ENCODE peak calls at places on chromosomes 3 and 15, in ten cellular contexts. L is endodermal cell, T is endothelial cell of umbilical vein, G is heart right ventricle, R is pancreas, A is IMR-90, Q is adrenal gland, D is cardiac muscle cell, E is PC-3, U is prostate gland. C is an unnamed sample. For H3K4me1, the result is how much of the 10 kb centered on the place peaks cover.

GRCh38 chr3:112304611-112305010 is 10.6 kb upstream of the SLC9C1 start:
- DNase-seq in G (no peak), R (no peak), D (peak), L (peak), T (no peak), U (no peak), E (no peak), Q (no peak), A (peak), C (no peak)

GRCh38 chr3:127015282-127016042 is 32.5 kb downstream of the PLXNA1 start:
- DNase-seq in D (no peak), L (no peak), E (no peak), Q (no peak), R (no peak), G (no peak), A (no peak), T (no peak), U (no peak), C (no peak)

GRCh38 chr3:5698851-5699250 is 511.3 kb downstream of the EDEM1 start:
- DNase-seq in Q (no peak), R (no peak), D (no peak), G (no peak), E (no peak), U (no peak), A (no peak), T (no peak), L (no peak), C (no peak)

GRCh38 chr15:44710236-44711088 is 661 bp downstream of the PATL2 start:
- DNase-seq in U (peak), T (no peak), Q (peak), G (peak), R (no peak), L (no peak), D (no peak), A (peak), E (peak), C (no peak)

GRCh38 chr3:65948833-65949573 is 89.7 kb downstream of the MAGI1 start:
- DNase-seq in Q (no peak), D (no peak), U (no peak), A (no peak), R (no peak), G (no peak), T (peak), E (no peak), L (no peak), C (no peak)

GRCh38 chr15:71093089-71094024 is 21.9 kb upstream of the THSD4 start:
- DNase-seq in Q (peak), A (peak), G (no peak), T (no peak), R (no peak), L (no peak), D (no peak), U (peak), E (peak), C (peak)

GRCh38 chr3:78665776-78666457 is 1101.9 kb downstream of the ROBO1 start:
- DNase-seq in R (no peak), T (no peak), E (no peak), G (no peak), U (no peak), A (no peak), L (no peak), Q (no peak), D (no peak), C (no peak)

GRCh38 chr15:49813615-49814014 is 192.8 kb downstream of the DTWD1 start:
- DNase-seq in G (no peak), U (no peak), E (no peak), L (no peak), Q (no peak), T (no peak), A (no peak), R (no peak), D (no peak), C (no peak)

GRCh38 chr15:41423979-41424659 is 7.2 kb downstream of the RTF1 start:
- DNase-seq in L (no peak), E (no peak), D (no peak), Q (no peak), U (no peak), R (no peak), A (no peak), G (no peak), T (no peak), C (no peak)

GRCh38 chr15:85603703-85604102 is 191.0 kb downstream of the KLHL25 start:
- DNase-seq in A (no peak), D (no peak), Q (no peak), G (no peak), U (no peak), T (no peak), R (no peak), L (no peak), E (no peak), C (no peak)

GRCh38 chr15:98103570-98103969 is 143.1 kb downstream of the ARRDC4 start:
- DNase-seq in G (no peak), R (no peak), T (no peak), E (no peak), A (no peak), Q (no peak), D (no peak), L (peak), U (no peak), C (no peak)

GRCh38 chr15:90414408-90415028 is 26.5 kb downstream of the IQGAP1 start:
- DNase-seq in A (peak), R (no peak), L (no peak), T (no peak), U (no peak), D (no peak), E (peak), G (no peak), Q (peak), C (no peak)

GRCh38 chr15:33834892-33835730 is 133.2 kb upstream of the CHRM5 start:
- DNase-seq in U (no peak), G (no peak), E (no peak), T (no peak), R (no peak), L (peak), D (no peak), Q (no peak), A (no peak), C (no peak)

GRCh38 chr3:34005886-34006285 is 207.5 kb downstream of the PDCD6IP start:
- DNase-seq in L (no peak), R (no peak), E (peak), Q (no peak), A (peak), G (no peak), D (no peak), T (no peak), U (no peak), C (no peak)

GRCh38 chr3:123733805-123734526 is 149.1 kb upstream of the HACD2 start:
- DNase-seq in U (no peak), R (no peak), L (no peak), A (peak), Q (no peak), T (no peak), D (no peak), G (no peak), E (peak), C (no peak)

GRCh38 chr15:38474155-38474757 is 20.3 kb downstream of the FAM98B start:
- DNase-seq in R (no peak), T (peak), L (peak), A (peak), D (peak), G (peak), E (peak), U (peak), Q (peak), C (no peak)

GRCh38 chr3:58051196-58051595 is 43.0 kb downstream of the FLNB start:
- DNase-seq in G (no peak), Q (peak), U (peak), E (peak), D (no peak), R (no peak), A (peak), T (no peak), L (no peak), C (peak)

GRCh38 chr3:171282041-171282440 is 178.2 kb downstream of the TNIK start:
- DNase-seq in D (no peak), L (no peak), Q (peak), G (peak), E (no peak), A (peak), R (no peak), U (no peak), T (peak), C (no peak)

GRCh38 chr3:60301142-60301541 is 950.1 kb downstream of the FHIT start:
- DNase-seq in A (peak), R (no peak), U (no peak), G (no peak), D (no peak), E (peak), T (no peak), Q (no peak), L (no peak), C (no peak)
- H3K27ac ChIP-seq in A (peak), R (no peak), U (no peak), G (no peak), D (no peak), E (no peak), T (no peak), Q (no peak), L (no peak), C (no peak)

DNA sequence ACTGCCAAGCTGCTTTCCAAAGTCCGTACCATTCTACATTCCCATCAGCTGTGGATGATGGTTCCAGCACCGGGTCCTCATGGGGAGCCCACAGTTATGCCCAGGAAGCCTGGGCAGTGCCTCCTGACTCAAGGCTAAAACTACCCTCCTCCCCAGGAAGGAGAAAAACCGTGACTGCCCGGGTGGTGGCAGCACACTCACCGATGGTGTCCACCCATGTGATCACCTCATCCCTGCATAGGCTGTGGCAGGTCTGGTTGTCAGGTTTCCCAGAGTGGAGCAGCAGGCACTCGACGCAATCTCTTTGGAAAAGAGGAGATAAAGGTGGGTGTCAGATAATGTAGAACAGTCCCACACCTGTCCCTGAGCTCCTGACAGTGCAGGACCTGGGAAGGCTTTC is 38.6 kb downstream of the UMPS start:
- DNase-seq in L (peak), A (no peak), D (peak), Q (no peak), G (no peak), R (no peak), T (no peak), U (no peak), E (peak), C (no peak)
- TF ChIP-seq CTCF in L (peak), A (peak), D (peak), Q (no peak), G (peak), R (peak), T (no peak), U (no peak), E (peak), C (no peak)

GRCh38 chr3:156674911-156675743 is 737 bp downstream of the TIPARP start:
- DNase-seq in L (peak), U (peak), A (peak), E (peak), D (peak), G (peak), R (peak), Q (peak), T (peak), C (peak)
- H3K4me1 ChIP-seq in L (under half), U (under half), A (under half), E (under half), D (under half), G (under half), R (under half), Q (under half), T (under half), C (under half)

GRCh38 chr3:47856669-47857068 is 53.7 kb downstream of the DHX30 start:
- DNase-seq in D (no peak), G (no peak), R (no peak), T (no peak), E (no peak), Q (peak), L (no peak), A (no peak), U (no peak), C (no peak)

GRCh38 chr3:47854720-47855455 is 52.0 kb downstream of the DHX30 start:
- DNase-seq in A (no peak), G (no peak), U (no peak), T (no peak), Q (no peak), L (no peak), D (no peak), E (no peak), R (no peak), C (no peak)

GRCh38 chr3:47854267-47854666 is 51.3 kb downstream of the DHX30 start:
- DNase-seq in E (no peak), A (no peak), G (no peak), D (no peak), L (no peak), Q (no peak), R (no peak), T (no peak), U (no peak), C (no peak)

GRCh38 chr3:47855461-47856383 is 52.8 kb downstream of the DHX30 start:
- DNase-seq in E (no peak), L (no peak), D (no peak), Q (peak), G (no peak), R (no peak), U (no peak), T (no peak), A (no peak), C (no peak)

DNA sequence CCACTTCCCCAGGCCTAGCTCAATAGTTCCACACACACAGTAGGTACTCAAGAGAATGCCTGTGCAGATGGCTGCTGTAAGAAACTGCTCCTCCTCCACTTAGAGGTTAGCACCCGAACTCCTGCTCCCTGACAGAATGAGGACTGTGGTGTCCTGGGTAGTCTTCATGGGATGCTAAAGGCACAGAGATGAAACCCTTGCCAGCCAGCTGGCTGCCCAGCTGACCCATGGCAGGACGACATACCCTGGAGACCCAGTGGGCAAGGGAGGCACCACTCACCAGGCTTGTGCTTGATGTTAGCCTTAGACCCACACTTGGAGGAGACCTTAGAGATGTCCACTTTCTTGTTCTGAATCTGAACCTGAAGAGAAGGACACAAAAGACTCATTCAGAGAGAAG is 54.2 kb downstream of the DHX30 start:
- DNase-seq in G (no peak), T (no peak), E (no peak), D (no peak), A (no peak), Q (no peak), L (no peak), U (no peak), R (no peak), C (no peak)
- H3K27ac ChIP-seq in G (no peak), T (no peak), E (no peak), D (no peak), A (no peak), Q (peak), L (no peak), U (no peak), R (no peak), C (no peak)

DNA sequence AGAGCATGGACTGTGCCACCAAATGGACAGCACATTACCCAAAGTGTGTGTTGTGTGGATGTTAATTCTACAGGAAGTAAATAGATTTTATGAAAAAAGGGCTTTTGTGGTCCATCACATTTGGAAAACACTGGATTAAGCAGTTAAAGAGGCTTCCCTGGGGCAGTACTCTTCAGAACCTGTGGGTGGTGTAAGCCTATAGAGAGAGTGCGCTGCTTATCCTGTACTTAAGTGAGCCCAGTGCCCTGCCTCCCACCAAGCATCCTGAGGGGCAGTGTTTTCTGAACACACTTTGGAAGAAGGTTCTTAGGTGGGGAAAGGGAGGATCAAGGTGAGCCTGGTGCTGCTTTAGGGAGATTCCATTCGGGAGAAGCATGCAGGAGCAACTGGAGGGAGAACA is 10.9 kb downstream of the TTLL3 start:
- DNase-seq in T (peak), G (no peak), L (peak), E (peak), A (peak), D (peak), Q (no peak), R (no peak), U (no peak), C (no peak)
- TF ChIP-seq CTCF in T (peak), G (peak), L (peak), E (peak), A (peak), D (peak), Q (peak), R (no peak), U (no peak), C (no peak)

GRCh38 chr3:46930176-46930944 is 46.2 kb downstream of the CCDC12 start:
- DNase-seq in A (no peak), U (no peak), R (peak), G (no peak), D (no peak), Q (peak), E (no peak), T (peak), L (no peak), C (peak)
- H3K4me1 ChIP-seq in A (under half), U (under half), R (half or more), G (half or more), D (half or more), Q (half or more), E (half or more), T (half or more), L (under half), C (under half)

DNA sequence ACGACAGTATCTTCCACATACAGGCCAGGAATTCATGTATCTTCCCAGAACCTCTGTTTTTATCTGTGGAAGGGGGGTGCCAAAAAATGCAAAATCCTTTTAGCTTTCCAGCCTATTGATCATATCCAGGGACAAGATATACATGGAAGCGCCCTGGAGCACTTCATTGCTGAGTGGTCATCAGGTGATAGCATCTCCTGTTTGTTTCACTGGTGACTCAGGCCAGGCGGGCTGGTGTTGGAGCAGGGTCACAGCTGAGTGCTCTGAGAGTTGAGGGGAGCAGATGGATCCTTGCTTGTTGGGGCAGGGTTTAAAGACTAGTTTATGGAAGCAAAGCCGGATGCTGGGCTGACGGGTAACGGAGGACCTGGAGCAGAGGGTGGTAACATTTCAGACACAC is 405.0 kb upstream of the TPM1 start:
- DNase-seq in T (no peak), U (no peak), G (no peak), E (no peak), Q (no peak), A (no peak), L (no peak), D (no peak), R (no peak), C (no peak)
- H3K27ac ChIP-seq in T (no peak), U (no peak), G (no peak), E (no peak), Q (no peak), A (no peak), L (no peak), D (no peak), R (no peak), C (no peak)

C was measured in breast epithelium.